ENCODE peak calls at places on chromosomes 11 and 22, in six cellular contexts. Y is neuronal stem cell, O is IMR-90, B is H9, T is H1, S is mesenchymal stem cell. C is an unnamed sample.

GRCh38 chr11:122556605-122557004 is 98.9 kb upstream of the UBASH3B start:
- DNase-seq in Y (no peak), O (no peak), B (peak; percentile 79), T (peak; percentile 81), S (no peak), C (peak; percentile 54)

GRCh38 chr11:97938789-97939188 is 1082.0 kb upstream of the CNTN5 start:
- DNase-seq in Y (no peak), O (no peak), B (no peak), T (no peak), S (no peak), C (no peak)

GRCh38 chr11:119903389-119903788 is 174.4 kb upstream of the NECTIN1 start:
- DNase-seq in Y (no peak), O (no peak), B (no peak), T (no peak), S (no peak), C (no peak)

GRCh38 chr11:115587718-115588342 is 83.6 kb upstream of the CADM1 start:
- DNase-seq in Y (no peak), O (no peak), B (no peak), T (no peak), S (no peak), C (no peak)

GRCh38 chr22:18998998-18999397 is 62.9 kb upstream of the PRODH start:
- DNase-seq in Y (peak; percentile 36), O (no peak), B (peak; percentile 77), T (peak; percentile 92), S (no peak), C (peak; percentile 70)

GRCh38 chr22:44536411-44536810 is 38.4 kb upstream of the RTL6 start:
- DNase-seq in Y (no peak), O (no peak), B (no peak), T (no peak), S (no peak), C (no peak)

GRCh38 chr11:34411786-34412185 is 26.9 kb upstream of the CAT start:
- DNase-seq in Y (no peak), O (no peak), B (no peak), T (no peak), S (no peak), C (no peak)

GRCh38 chr22:32050678-32051515 is 7.8 kb downstream of the SLC5A1 start:
- DNase-seq in Y (no peak), O (peak; percentile 79), B (peak; percentile 50), T (no peak), S (peak; percentile 58), C (peak; percentile 69)

DNA sequence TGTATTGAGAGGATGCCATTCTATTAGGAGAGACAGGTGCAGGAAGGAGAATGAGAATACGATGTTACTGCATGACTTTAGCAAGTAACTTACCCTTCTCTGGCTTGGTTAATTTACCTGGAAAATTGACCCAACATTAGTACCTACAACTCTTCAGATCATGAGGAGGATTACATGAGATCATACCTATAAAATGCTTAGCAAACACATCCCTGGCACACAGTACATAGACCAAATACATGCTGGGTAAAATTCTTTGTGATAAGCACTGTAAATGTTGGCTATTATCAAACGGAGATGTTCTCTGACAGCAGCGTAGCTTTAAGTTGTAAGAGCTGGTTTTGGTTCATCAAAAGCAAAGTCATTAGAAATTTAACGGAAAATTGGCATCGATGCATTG is 28.8 kb downstream of the LARGE1 start:
- DNase-seq in Y (no peak), O (no peak), B (no peak), T (no peak), S (no peak), C (no peak)
- H3K4me2 ChIP-seq in Y (no peak overlapping the region), O (no peak overlapping the region), B (no peak overlapping the region), T (no peak overlapping the region), S (no peak overlapping the region), C (no peak overlapping the region)

DNA sequence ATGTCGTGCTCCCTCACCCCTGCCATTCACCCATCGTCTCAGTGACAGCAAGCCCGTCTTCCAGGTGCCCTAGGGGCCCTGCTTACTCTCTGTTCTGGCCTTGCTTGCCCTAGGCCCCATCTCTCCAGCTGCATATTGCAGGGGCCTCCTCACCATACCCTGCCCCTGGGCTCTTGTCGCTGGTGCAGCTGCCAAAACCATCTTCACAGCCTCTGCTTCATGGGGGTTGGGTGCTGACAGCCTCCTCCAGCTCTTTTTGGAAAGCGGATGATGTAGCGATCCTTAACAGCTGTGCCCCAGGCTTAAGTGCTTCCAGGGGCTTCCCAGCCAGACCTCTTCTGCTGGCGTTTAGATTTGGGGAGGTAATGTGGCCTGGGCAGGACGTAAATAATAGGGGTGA is 61.3 kb upstream of the SUSD2 start:
- DNase-seq in Y (no peak), O (no peak), B (no peak), T (no peak), S (no peak), C (no peak)
- H2BK15ac ChIP-seq in Y (no peak overlapping the region), O (no peak overlapping the region), B (no peak overlapping the region), T (no peak overlapping the region), S (no peak overlapping the region), C (no peak overlapping the region)

GRCh38 chr22:28369849-28370248 is 309.8 kb downstream of the TTC28 start:
- DNase-seq in Y (no peak), O (no peak), B (no peak), T (no peak), S (no peak), C (peak; percentile 27)
- H3K4me2 ChIP-seq in Y (no peak overlapping the region), O (no peak overlapping the region), B (no peak overlapping the region), T (no peak overlapping the region), S (no peak overlapping the region), C (no peak overlapping the region)

GRCh38 chr11:19910931-19911330 is 198.3 kb downstream of the NAV2 start:
- DNase-seq in Y (no peak), O (no peak), B (no peak), T (no peak), S (no peak), C (no peak)
- H2BK15ac ChIP-seq in Y (no peak overlapping the region), O (no peak overlapping the region), B (no peak overlapping the region), T (no peak overlapping the region), S (no peak overlapping the region), C (no peak overlapping the region)

DNA sequence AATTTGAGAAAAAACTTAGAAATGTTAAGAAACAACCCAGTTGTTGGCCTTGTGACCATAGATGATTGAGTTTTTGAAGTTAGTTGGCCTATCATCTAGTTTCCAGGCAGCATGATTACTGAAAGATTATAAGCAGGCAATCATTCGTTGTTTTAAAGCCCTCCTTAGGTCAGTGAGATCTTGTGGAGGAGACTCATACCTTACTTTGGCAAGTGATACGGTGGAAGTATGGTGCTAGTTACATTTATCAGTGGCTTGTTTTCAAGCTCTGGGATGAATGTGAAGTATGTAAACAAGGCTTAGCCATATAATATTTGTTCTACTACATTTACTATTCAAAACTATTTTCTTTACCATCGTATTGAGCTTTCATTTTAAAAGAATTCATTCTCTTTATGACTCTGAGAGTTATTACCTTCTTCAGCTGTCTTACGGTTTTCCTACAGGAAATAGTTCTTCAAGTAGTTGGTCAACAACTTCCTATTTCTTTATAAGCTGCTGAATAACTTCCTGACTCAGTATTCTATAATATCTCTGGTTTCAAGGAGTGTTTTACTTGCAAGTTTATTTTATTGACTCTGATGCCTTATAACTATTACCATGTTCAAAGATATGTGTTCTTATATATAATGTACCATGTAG is 7.3 kb downstream of the YAP1 start:
- DNase-seq in Y (no peak), O (peak; percentile 48), B (no peak), T (peak; percentile 6), S (peak; percentile 49), C (no peak)
- H3K4me2 ChIP-seq in Y (no peak overlapping the region), O (peak overlapping the region; percentile 95), B (no peak overlapping the region), T (no peak overlapping the region), S (no peak overlapping the region), C (no peak overlapping the region)

GRCh38 chr11:73413246-73413645 is 37.0 kb downstream of the RELT start:
- DNase-seq in Y (no peak), O (no peak), B (no peak), T (no peak), S (no peak), C (no peak)

GRCh38 chr11:73414977-73415492 is 38.8 kb downstream of the RELT start:
- DNase-seq in Y (no peak), O (peak; percentile 79), B (no peak), T (no peak), S (peak; percentile 85), C (no peak)

GRCh38 chr11:73412308-73412707 is 36.1 kb downstream of the RELT start:
- DNase-seq in Y (no peak), O (no peak), B (no peak), T (no peak), S (no peak), C (no peak)

GRCh38 chr11:73416711-73417265 is 40.6 kb downstream of the RELT start:
- DNase-seq in Y (no peak), O (peak; percentile 39), B (no peak), T (no peak), S (peak; percentile 48), C (no peak)

DNA sequence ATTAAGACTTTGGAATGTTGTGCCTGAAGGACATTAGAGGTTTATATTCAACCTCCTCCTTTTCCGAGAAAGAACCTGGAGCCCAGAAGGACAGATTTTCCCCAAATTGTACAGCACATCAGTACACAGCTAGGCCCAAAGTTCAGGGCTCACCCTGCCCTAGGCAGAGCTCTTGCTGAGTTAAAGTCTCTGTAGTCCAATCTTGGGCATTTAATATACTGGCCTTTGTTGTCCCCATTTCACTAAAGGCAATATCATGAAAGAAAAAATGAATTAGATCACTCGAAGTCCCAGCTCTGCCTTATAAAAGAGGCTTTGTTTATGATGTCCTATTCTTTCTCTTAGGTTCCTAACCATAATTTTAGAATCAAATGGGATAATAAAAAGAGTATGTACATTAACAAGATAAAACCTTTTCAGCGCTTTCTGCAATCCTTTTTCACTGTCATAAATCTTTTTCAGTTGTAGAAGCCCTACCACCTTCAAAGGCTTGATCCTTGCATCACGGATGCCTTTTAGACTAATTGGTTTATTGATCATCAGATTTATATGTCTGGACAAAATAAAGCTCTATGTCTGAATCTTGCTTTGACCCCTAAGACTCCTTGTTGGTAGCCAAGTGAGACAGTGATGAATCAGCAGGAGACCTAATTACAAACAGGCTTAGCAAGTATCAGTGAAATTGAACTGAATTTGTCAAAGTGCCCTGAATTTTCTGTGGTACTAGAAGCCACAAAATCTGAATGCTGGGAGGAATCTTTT is 39.8 kb downstream of the RELT start:
- DNase-seq in Y (no peak), O (peak; percentile 55), B (no peak), T (no peak), S (no peak), C (no peak)
- H2BK15ac ChIP-seq in Y (no peak overlapping the region), O (no peak overlapping the region), B (no peak overlapping the region), T (no peak overlapping the region), S (no peak overlapping the region), C (no peak overlapping the region)